ENCODE peak calls at places on chromosomes 11 and 22, in seven cellular contexts. S, A, U, N, Z, L and R are unnamed samples.

GRCh38 chr22:49620003-49620556 is 207.6 kb downstream of the BRD1 start:
- DNase-seq in S (no peak), A (no peak), U (no peak), N (no peak), Z (no peak), L (no peak), R (no peak)

GRCh38 chr11:66336234-66337102 is at the start of gene RIN1:
- DNase-seq in S (peak; percentile 78), A (peak; percentile 91), U (peak; percentile 94), N (peak; percentile 89), Z (peak; percentile 62), L (peak; percentile 96), R (peak; percentile 85)

GRCh38 chr22:38191746-38192474 is 9.9 kb upstream of the MAFF start:
- DNase-seq in S (no peak), A (no peak), U (no peak), N (no peak), Z (no peak), L (no peak), R (no peak)

GRCh38 chr22:30628491-30628890 is 7.1 kb upstream of the SLC35E4 start:
- DNase-seq in S (no peak), A (no peak), U (no peak), N (no peak), Z (no peak), L (no peak), R (no peak)

GRCh38 chr11:27349919-27350318 is 13.1 kb downstream of the CCDC34 start:
- DNase-seq in S (no peak), A (no peak), U (no peak), N (no peak), Z (no peak), L (no peak), R (no peak)

GRCh38 chr11:110809800-110810199 is 97.6 kb upstream of the ARHGAP20 start:
- DNase-seq in S (no peak), A (no peak), U (no peak), N (no peak), Z (no peak), L (no peak), R (no peak)

GRCh38 chr11:789951-790350 is at the start of gene CEND1:
- DNase-seq in S (no peak), A (no peak), U (no peak), N (no peak), Z (peak; percentile 72), L (peak; percentile 87), R (peak; percentile 82)

GRCh38 chr22:24995649-24996180 is 43.2 kb downstream of the KIAA1671 start:
- DNase-seq in S (no peak), A (no peak), U (no peak), N (no peak), Z (no peak), L (no peak), R (no peak)

GRCh38 chr11:122170815-122171475 is 54.9 kb upstream of the BLID start:
- DNase-seq in S (no peak), A (no peak), U (no peak), N (no peak), Z (no peak), L (peak; percentile 47), R (no peak)

GRCh38 chr11:116865696-116866095 is 28.3 kb upstream of the APOA1 start:
- DNase-seq in S (no peak), A (no peak), U (no peak), N (no peak), Z (no peak), L (no peak), R (no peak)

GRCh38 chr11:64560139-64560771 is 30.8 kb upstream of the SLC22A12 start:
- DNase-seq in S (no peak), A (no peak), U (no peak), N (no peak), Z (no peak), L (no peak), R (no peak)

GRCh38 chr22:36405671-36406070 is 17.9 kb upstream of the MYH9 start:
- DNase-seq in S (no peak), A (no peak), U (no peak), N (no peak), Z (no peak), L (no peak), R (no peak)